ENCODE peak calls at places on chromosomes 1 and 21, in eight cellular contexts. F, J, L, I, E, Q, M and U are unnamed samples.

GRCh38 chr1:214842856-214843255 is 239.7 kb upstream of the KCNK2 start:
- DNase-seq in M (no peak), J (no peak), L (no peak), E (no peak), I (no peak), F (no peak), Q (no peak), U (no peak)

GRCh38 chr1:248793592-248793991 is 32.1 kb downstream of the SH3BP5L start:
- DNase-seq in J (no peak), Q (no peak), E (no peak), L (no peak), M (no peak), I (no peak), F (no peak), U (no peak)

GRCh38 chr1:84947536-84948410 is 49.1 kb downstream of the MCOLN2 start:
- DNase-seq in J (no peak), F (no peak), L (no peak), I (peak), Q (no peak), E (peak), M (no peak), U (no peak)

GRCh38 chr1:205137901-205138300 is 16.1 kb upstream of the RBBP5 start:
- DNase-seq in F (no peak), Q (no peak), E (no peak), J (no peak), I (no peak), M (no peak), L (no peak), U (no peak)

GRCh38 chr1:187680823-187681222 is 852.1 kb downstream of the PLA2G4A start:
- DNase-seq in E (no peak), L (no peak), Q (no peak), I (no peak), J (no peak), F (no peak), M (no peak), U (peak)

GRCh38 chr1:242425232-242425631 is 99.3 kb downstream of the PLD5 start:
- DNase-seq in Q (no peak), L (no peak), I (peak), E (no peak), F (no peak), J (no peak), M (no peak), U (no peak)

GRCh38 chr1:41404308-41404755 is 43.1 kb downstream of the FOXO6 start:
- DNase-seq in Q (peak), L (no peak), F (peak), J (no peak), E (no peak), I (peak), M (no peak), U (peak)

GRCh38 chr1:57329001-57329400 is 94.9 kb downstream of the DAB1 start:
- DNase-seq in F (no peak), Q (no peak), I (no peak), J (no peak), L (no peak), M (no peak), E (no peak), U (no peak)

GRCh38 chr1:204415351-204415750 is 3.7 kb upstream of the PPP1R15B start:
- DNase-seq in J (no peak), L (peak), E (no peak), I (no peak), M (no peak), Q (no peak), F (no peak), U (no peak)

GRCh38 chr1:59730759-59731478 is 83.8 kb upstream of the HOOK1 start:
- DNase-seq in I (no peak), J (no peak), F (peak), L (peak), M (peak), Q (no peak), E (peak), U (no peak)

GRCh38 chr1:110452330-110452729 is 1.4 kb downstream of the PROK1 start:
- DNase-seq in I (no peak), F (no peak), J (peak), M (no peak), E (no peak), L (no peak), Q (no peak), U (no peak)

GRCh38 chr1:153430561-153430960 is 14.2 kb downstream of the S100A7A start:
- DNase-seq in J (no peak), F (no peak), I (no peak), Q (no peak), M (no peak), L (no peak), E (no peak), U (no peak)

GRCh38 chr21:42846221-42846620 is 33.1 kb downstream of the WDR4 start:
- DNase-seq in I (no peak), L (no peak), F (no peak), J (peak), Q (no peak), E (no peak), M (no peak), U (no peak)

GRCh38 chr1:212771341-212771740 is 20.2 kb downstream of the NSL1 start:
- DNase-seq in Q (no peak), M (no peak), F (no peak), L (no peak), E (no peak), J (no peak), I (no peak), U (no peak)

GRCh38 chr1:53014791-53015507 is 47.1 kb upstream of the PODN start:
- DNase-seq in L (peak), M (peak), I (peak), J (peak), F (peak), Q (peak), E (peak), U (peak)

GRCh38 chr21:37878946-37879660 is 37.2 kb downstream of the KCNJ6 start:
- DNase-seq in I (no peak), J (no peak), L (no peak), E (peak), M (no peak), F (peak), Q (no peak), U (no peak)

GRCh38 chr1:39398278-39399010 is 93.0 kb upstream of the BMP8A start:
- DNase-seq in I (no peak), F (peak), L (peak), M (peak), J (peak), Q (peak), E (peak), U (no peak)

GRCh38 chr1:100528861-100529260 is 9.1 kb upstream of the GPR88 start:
- DNase-seq in J (no peak), F (no peak), I (no peak), E (no peak), Q (no peak), L (no peak), M (no peak), U (peak)

GRCh38 chr21:33884361-33885157 is 31.0 kb downstream of the ATP5PO start:
- DNase-seq in L (no peak), Q (no peak), M (no peak), I (no peak), F (no peak), E (no peak), J (no peak), U (no peak)

GRCh38 chr1:151175910-151176309 is at the start of gene TMOD4:
- DNase-seq in Q (no peak), I (peak), E (no peak), M (no peak), J (peak), F (no peak), L (no peak), U (no peak)

GRCh38 chr1:125065092-125065820 is 3880.5 kb downstream of the SRGAP2C start:
- DNase-seq in F (no peak), J (peak), E (no peak), L (no peak), I (no peak), Q (no peak), M (no peak), U (no peak)

GRCh38 chr1:222813866-222814535 is 838 bp upstream of the DISP1 start:
- DNase-seq in J (no peak), M (no peak), E (no peak), Q (no peak), I (no peak), L (no peak), F (peak), U (no peak)

GRCh38 chr1:30875197-30875596 is 33.4 kb downstream of the SDC3 start:
- DNase-seq in Q (no peak), J (no peak), E (no peak), F (no peak), L (no peak), M (no peak), I (no peak), U (no peak)

GRCh38 chr1:162562452-162562828 is 918 bp downstream of the UAP1 start:
- DNase-seq in I (no peak), Q (no peak), E (no peak), J (no peak), M (no peak), F (peak), L (peak), U (no peak)

GRCh38 chr1:160168609-160169369 is 17.4 kb downstream of the ATP1A4 start:
- DNase-seq in M (no peak), I (no peak), L (no peak), Q (no peak), E (no peak), J (no peak), F (no peak), U (no peak)

GRCh38 chr1:237152506-237153335 is 110.7 kb downstream of the RYR2 start:
- DNase-seq in I (no peak), L (no peak), Q (no peak), J (no peak), E (no peak), M (no peak), F (no peak), U (no peak)

GRCh38 chr1:183956559-183957188 is 80.9 kb downstream of the COLGALT2 start:
- DNase-seq in E (peak), L (no peak), Q (peak), M (no peak), J (no peak), I (peak), F (peak), U (no peak)

GRCh38 chr21:36985761-36986594 is 19.5 kb upstream of the HLCS start:
- DNase-seq in M (no peak), L (no peak), F (no peak), Q (peak), J (no peak), E (no peak), I (no peak), U (no peak)

GRCh38 chr1:202154766-202155477 is 5.5 kb downstream of the PTPN7 start:
- DNase-seq in L (peak), Q (peak), E (no peak), F (no peak), I (peak), M (peak), J (no peak), U (peak)

GRCh38 chr1:201320168-201320842 is 37.0 kb downstream of the PKP1 start:
- DNase-seq in I (no peak), Q (no peak), J (peak), F (no peak), M (no peak), E (no peak), L (no peak), U (no peak)

GRCh38 chr1:187876775-187877174 is 1048.0 kb downstream of the PLA2G4A start:
- DNase-seq in E (no peak), Q (no peak), L (no peak), J (no peak), F (no peak), M (no peak), I (no peak), U (no peak)

GRCh38 chr21:45379171-45379900 is 25.6 kb upstream of the COL18A1 start:
- DNase-seq in F (no peak), J (peak), I (no peak), Q (no peak), M (no peak), E (no peak), L (no peak), U (no peak)

GRCh38 chr1:31588751-31589515 is 12.6 kb downstream of the TINAGL1 start:
- DNase-seq in E (no peak), Q (no peak), L (peak), I (no peak), J (peak), F (peak), M (peak), U (no peak)

GRCh38 chr21:45618846-45619485 is 24.6 kb upstream of the PCBP3 start:
- DNase-seq in M (no peak), E (no peak), L (no peak), J (peak), I (no peak), Q (no peak), F (no peak), U (no peak)

GRCh38 chr1:226250511-226250910 is 27.0 kb downstream of the MIXL1 start:
- DNase-seq in E (no peak), L (no peak), I (no peak), F (no peak), Q (no peak), J (no peak), M (no peak), U (no peak)
- H3K27ac ChIP-seq in E (no peak), L (no peak), I (peak), F (no peak), Q (no peak), J (no peak), M (no peak), U (no peak)

GRCh38 chr1:51444534-51445192 is 74.4 kb downstream of the EPS15 start:
- DNase-seq in E (no peak), F (peak), J (no peak), Q (no peak), I (no peak), L (no peak), M (no peak), U (no peak)

GRCh38 chr1:51444096-51444495 is 75.0 kb downstream of the EPS15 start:
- DNase-seq in E (no peak), L (no peak), I (no peak), F (no peak), J (no peak), Q (no peak), M (no peak), U (no peak)

GRCh38 chr1:51443555-51443954 is 75.5 kb downstream of the EPS15 start:
- DNase-seq in M (no peak), E (no peak), I (no peak), F (no peak), J (no peak), Q (no peak), L (no peak), U (no peak)

GRCh38 chr1:51442616-51443015 is 76.5 kb downstream of the EPS15 start:
- DNase-seq in M (no peak), F (no peak), J (no peak), L (no peak), I (no peak), Q (no peak), E (no peak), U (no peak)

GRCh38 chr1:51445346-51446090 is 73.5 kb downstream of the EPS15 start:
- DNase-seq in F (peak), I (no peak), Q (no peak), J (no peak), L (no peak), E (no peak), M (no peak), U (no peak)
- H3K27ac ChIP-seq in F (no peak), I (no peak), Q (no peak), J (no peak), L (no peak), E (no peak), M (peak), U (peak)

GRCh38 chr1:20426371-20426770 is 59.6 kb downstream of the CAMK2N1 start:
- DNase-seq in Q (no peak), L (no peak), J (no peak), M (no peak), E (no peak), I (peak), F (no peak), U (no peak)
- H3K27ac ChIP-seq in Q (no peak), L (no peak), J (no peak), M (no peak), E (peak), I (no peak), F (peak), U (no peak)

DNA sequence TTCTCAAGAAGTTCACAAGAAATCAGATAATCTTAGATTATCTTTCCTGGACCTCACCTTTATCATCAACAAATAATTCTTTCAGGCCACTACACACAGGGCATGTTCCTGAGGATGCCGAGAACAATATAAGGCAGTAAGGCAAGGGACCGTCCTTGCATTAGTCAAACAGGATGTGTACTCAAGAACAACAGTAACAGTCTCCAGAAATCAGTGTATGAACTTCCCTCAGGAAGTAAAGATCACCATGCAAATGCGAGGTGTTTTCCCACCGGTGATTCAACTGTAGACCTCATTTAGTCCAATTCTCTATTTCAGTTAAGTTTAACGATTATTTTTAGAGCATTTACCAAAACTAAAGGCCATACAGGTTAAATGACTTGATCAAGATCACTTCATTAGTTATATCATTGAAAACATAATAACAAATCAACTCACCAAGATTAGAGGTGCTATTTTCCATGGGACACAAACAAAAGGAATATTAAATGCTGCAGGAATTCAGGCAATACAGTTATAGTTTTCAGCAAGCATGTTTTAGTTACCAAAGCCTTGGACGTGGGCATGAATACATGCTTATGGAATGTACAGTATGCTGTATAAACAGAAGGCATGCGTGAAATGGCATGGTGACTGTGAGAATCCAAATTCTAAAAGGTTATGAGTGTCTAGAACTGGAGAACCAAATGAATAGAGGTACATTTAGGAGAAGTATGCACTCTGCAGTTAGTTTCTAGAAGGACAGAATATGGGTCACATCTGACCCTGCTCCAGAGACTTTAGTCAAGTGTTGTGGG is 145.2 kb downstream of the TNR start:
- DNase-seq in L (no peak), I (peak), E (peak), Q (no peak), M (no peak), F (peak), J (no peak), U (peak)
- H3K27ac ChIP-seq in L (no peak), I (no peak), E (peak), Q (no peak), M (no peak), F (peak), J (no peak), U (no peak)

GRCh38 chr1:230548357-230548756 is 93.9 kb upstream of the COG2 start:
- DNase-seq in J (no peak), E (peak), F (no peak), I (no peak), L (peak), Q (no peak), M (no peak), U (no peak)
- H3K27ac ChIP-seq in J (no peak), E (no peak), F (no peak), I (no peak), L (no peak), Q (no peak), M (no peak), U (no peak)

DNA sequence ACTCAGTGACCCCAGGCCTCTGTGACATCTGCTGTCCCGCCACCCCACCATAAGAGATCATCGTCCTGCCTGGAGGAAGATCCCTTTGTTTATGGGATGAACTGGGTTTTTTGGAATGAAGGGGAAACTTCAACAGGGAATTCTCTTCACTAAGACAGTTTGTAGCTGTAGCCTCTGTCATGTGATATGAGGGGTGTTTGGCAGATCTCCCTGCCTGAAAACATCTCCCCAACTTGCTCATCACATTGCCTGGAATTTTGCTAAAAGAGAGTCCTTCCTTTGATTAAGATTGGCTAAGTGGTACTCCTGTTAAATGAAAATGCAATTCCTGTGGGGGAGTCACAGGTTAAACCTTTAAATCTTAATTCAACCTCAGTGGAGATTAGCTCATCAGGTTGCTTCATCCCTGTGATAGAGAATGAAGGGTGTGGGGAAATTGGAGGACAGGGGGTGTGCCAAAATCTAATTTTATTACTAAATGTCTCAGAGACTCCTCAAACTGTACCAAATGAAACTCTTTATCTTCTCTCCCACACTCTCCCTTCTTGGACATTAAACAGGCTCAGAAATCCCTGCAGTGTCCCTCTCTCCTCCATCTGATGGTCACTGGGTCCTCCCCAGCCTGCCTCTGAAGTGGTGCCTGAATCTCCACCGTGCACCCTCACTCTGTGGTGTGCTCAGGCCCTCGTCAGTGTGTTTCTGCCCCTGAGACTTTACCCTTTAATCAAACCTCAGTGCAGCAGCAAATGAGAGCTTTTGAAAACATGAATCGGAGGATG is 54.8 kb downstream of the IER5 start:
- DNase-seq in J (no peak), I (no peak), Q (no peak), F (no peak), E (no peak), L (no peak), M (no peak), U (no peak)
- H3K27ac ChIP-seq in J (no peak), I (no peak), Q (no peak), F (no peak), E (peak), L (no peak), M (peak), U (no peak)

GRCh38 chr1:171191992-171192391 is 6.9 kb downstream of the FMO2 start:
- DNase-seq in I (no peak), Q (no peak), L (no peak), F (no peak), E (no peak), J (no peak), M (no peak), U (no peak)
- H3K27ac ChIP-seq in I (no peak), Q (no peak), L (no peak), F (no peak), E (no peak), J (no peak), M (no peak), U (no peak)

GRCh38 chr1:54486864-54487263 is 61.2 kb upstream of the ACOT11 start:
- DNase-seq in I (peak), Q (no peak), M (no peak), E (no peak), J (no peak), L (peak), F (no peak), U (no peak)
- H3K27ac ChIP-seq in I (no peak), Q (no peak), M (peak), E (no peak), J (no peak), L (no peak), F (no peak), U (no peak)